ENCODE peak calls at places on chromosomes 5 and 9, in ten cellular contexts. One of them, this sample, is unnamed.

GRCh38 chr5:59660737-59661136 is 232.8 kb downstream of the PDE4D start:
- DNase-seq in HTR-8/SVneo: no peak
- DNase-seq in neural crest cell: no peak
- DNase-seq in NCI-H2081: peak
- DNase-seq in GM23248: peak
- DNase-seq in WTC11: no peak
- DNase-seq in NCI-H1092: no peak
- DNase-seq in anterior cingulate cortex: no peak
- DNase-seq in DMS153: no peak
- DNase-seq in mesendoderm: peak
- DNase-seq in this sample: no peak

GRCh38 chr5:139762624-139763170 is 32.9 kb upstream of the PSD2 start:
- DNase-seq in HTR-8/SVneo: no peak
- DNase-seq in neural crest cell: no peak
- DNase-seq in NCI-H2081: no peak
- DNase-seq in GM23248: no peak
- DNase-seq in WTC11: no peak
- DNase-seq in NCI-H1092: no peak
- DNase-seq in anterior cingulate cortex: no peak
- DNase-seq in DMS153: no peak
- DNase-seq in mesendoderm: no peak
- DNase-seq in this sample: no peak

GRCh38 chr9:113653746-113654604 is 190.4 kb downstream of the RGS3 start:
- DNase-seq in HTR-8/SVneo: no peak
- DNase-seq in neural crest cell: no peak
- DNase-seq in NCI-H2081: no peak
- DNase-seq in GM23248: no peak
- DNase-seq in WTC11: no peak
- DNase-seq in NCI-H1092: no peak
- DNase-seq in anterior cingulate cortex: no peak
- DNase-seq in DMS153: no peak
- DNase-seq in mesendoderm: no peak
- DNase-seq in this sample: no peak

GRCh38 chr9:78296208-78296892 is 575 bp upstream of the PSAT1 start:
- DNase-seq in HTR-8/SVneo: peak
- DNase-seq in neural crest cell: peak
- DNase-seq in NCI-H2081: peak
- DNase-seq in GM23248: peak
- DNase-seq in WTC11: peak
- DNase-seq in NCI-H1092: peak
- DNase-seq in anterior cingulate cortex: peak
- DNase-seq in DMS153: peak
- DNase-seq in mesendoderm: peak
- DNase-seq in this sample: no peak

GRCh38 chr9:2229109-2229733 is 214.1 kb downstream of the SMARCA2 start:
- DNase-seq in HTR-8/SVneo: no peak
- DNase-seq in neural crest cell: no peak
- DNase-seq in NCI-H2081: no peak
- DNase-seq in GM23248: no peak
- DNase-seq in WTC11: no peak
- DNase-seq in NCI-H1092: no peak
- DNase-seq in anterior cingulate cortex: no peak
- DNase-seq in DMS153: no peak
- DNase-seq in mesendoderm: no peak
- DNase-seq in this sample: no peak

GRCh38 chr9:113817171-113817570 is 58.9 kb upstream of the ZNF618 start:
- DNase-seq in HTR-8/SVneo: no peak
- DNase-seq in neural crest cell: no peak
- DNase-seq in NCI-H2081: no peak
- DNase-seq in GM23248: no peak
- DNase-seq in WTC11: no peak
- DNase-seq in NCI-H1092: no peak
- DNase-seq in anterior cingulate cortex: no peak
- DNase-seq in DMS153: no peak
- DNase-seq in mesendoderm: no peak
- DNase-seq in this sample: no peak

GRCh38 chr9:130732131-130732530 is 38.6 kb downstream of the EXOSC2 start:
- DNase-seq in HTR-8/SVneo: no peak
- DNase-seq in neural crest cell: no peak
- DNase-seq in NCI-H2081: peak
- DNase-seq in GM23248: peak
- DNase-seq in WTC11: no peak
- DNase-seq in NCI-H1092: peak
- DNase-seq in anterior cingulate cortex: no peak
- DNase-seq in DMS153: peak
- DNase-seq in mesendoderm: peak
- DNase-seq in this sample: no peak

GRCh38 chr9:109277451-109277850 is 43.4 kb downstream of the EPB41L4B start:
- DNase-seq in HTR-8/SVneo: no peak
- DNase-seq in neural crest cell: no peak
- DNase-seq in NCI-H2081: no peak
- DNase-seq in GM23248: no peak
- DNase-seq in WTC11: no peak
- DNase-seq in NCI-H1092: no peak
- DNase-seq in anterior cingulate cortex: no peak
- DNase-seq in DMS153: no peak
- DNase-seq in mesendoderm: no peak
- DNase-seq in this sample: no peak

GRCh38 chr9:100848731-100849130 is 179.8 kb upstream of the PLPPR1 start:
- DNase-seq in HTR-8/SVneo: no peak
- DNase-seq in neural crest cell: no peak
- DNase-seq in NCI-H2081: no peak
- DNase-seq in GM23248: no peak
- DNase-seq in WTC11: no peak
- DNase-seq in NCI-H1092: no peak
- DNase-seq in anterior cingulate cortex: no peak
- DNase-seq in DMS153: no peak
- DNase-seq in mesendoderm: no peak
- DNase-seq in this sample: no peak

GRCh38 chr9:37760416-37761165 is 7.0 kb downstream of the TRMT10B start:
- DNase-seq in HTR-8/SVneo: no peak
- DNase-seq in neural crest cell: no peak
- DNase-seq in NCI-H2081: no peak
- DNase-seq in GM23248: peak
- DNase-seq in WTC11: no peak
- DNase-seq in NCI-H1092: no peak
- DNase-seq in anterior cingulate cortex: no peak
- DNase-seq in DMS153: no peak
- DNase-seq in mesendoderm: no peak
- DNase-seq in this sample: no peak

GRCh38 chr5:135488727-135489465 is 36.7 kb upstream of the TIFAB start:
- DNase-seq in HTR-8/SVneo: peak
- DNase-seq in neural crest cell: peak
- DNase-seq in NCI-H2081: peak
- DNase-seq in GM23248: peak
- DNase-seq in WTC11: peak
- DNase-seq in NCI-H1092: peak
- DNase-seq in anterior cingulate cortex: peak
- DNase-seq in DMS153: peak
- DNase-seq in mesendoderm: peak
- DNase-seq in this sample: no peak

GRCh38 chr5:107672212-107673105 is 1.7 kb upstream of the EFNA5 start:
- DNase-seq in HTR-8/SVneo: peak
- DNase-seq in neural crest cell: peak
- DNase-seq in NCI-H2081: peak
- DNase-seq in GM23248: peak
- DNase-seq in WTC11: peak
- DNase-seq in NCI-H1092: peak
- DNase-seq in anterior cingulate cortex: peak
- DNase-seq in DMS153: peak
- DNase-seq in mesendoderm: peak
- DNase-seq in this sample: no peak

GRCh38 chr5:60649288-60649917 is 50.6 kb downstream of the DEPDC1B start:
- DNase-seq in HTR-8/SVneo: peak
- DNase-seq in neural crest cell: no peak
- DNase-seq in NCI-H2081: peak
- DNase-seq in GM23248: peak
- DNase-seq in WTC11: no peak
- DNase-seq in NCI-H1092: no peak
- DNase-seq in anterior cingulate cortex: no peak
- DNase-seq in DMS153: no peak
- DNase-seq in mesendoderm: peak
- DNase-seq in this sample: no peak

This sample was measured in esophagus squamous epithelium.